ENCODE peak calls at places on chromosomes 5 and 9, in nine cellular contexts. R is GM23248, U is fibroblast of lung, M is HCT116, L is H9, K is H1, S is K562, D is endothelial cell of umbilical vein, V is HepG2. J is an unnamed sample. For H4K20me1, the result is how much of the 10 kb centered on the place peaks cover.

GRCh38 chr9:109315889-109316640 is 4.8 kb downstream of the EPB41L4B start:
- DNase-seq in M (peak), D (no peak), K (no peak), V (peak), R (peak), L (no peak), S (no peak), U (peak), J (peak)

GRCh38 chr5:192970-193831 is 1.9 kb downstream of the LRRC14B start:
- DNase-seq in L (no peak), K (no peak), M (no peak), V (no peak), R (no peak), S (no peak), D (no peak), U (no peak), J (no peak)

GRCh38 chr9:113187935-113188595 is 33.0 kb downstream of the FKBP15 start:
- DNase-seq in U (peak), K (no peak), S (no peak), D (peak), V (peak), L (no peak), M (peak), R (peak), J (peak)

GRCh38 chr9:130570200-130570599 is 9.2 kb upstream of the FUBP3 start:
- DNase-seq in K (no peak), R (peak), L (no peak), S (no peak), V (no peak), D (no peak), M (peak), U (peak), J (no peak)

GRCh38 chr5:179698935-179699639 is at the start of gene CANX:
- DNase-seq in K (no peak), S (no peak), L (no peak), M (no peak), D (peak), U (no peak), V (no peak), R (peak), J (no peak)

GRCh38 chr9:37950561-37950960 is 46.6 kb upstream of the SLC25A51 start:
- DNase-seq in M (no peak), K (no peak), V (no peak), D (no peak), L (no peak), R (no peak), S (no peak), U (no peak), J (no peak)

GRCh38 chr9:136728080-136728547 is 14.6 kb downstream of the LCN10 start:
- DNase-seq in D (peak), L (peak), R (peak), S (peak), M (peak), V (peak), K (no peak), U (peak), J (peak)

GRCh38 chr9:3931996-3932906 is 367.6 kb downstream of the GLIS3 start:
- DNase-seq in L (no peak), R (peak), U (peak), S (no peak), M (no peak), V (no peak), K (no peak), D (no peak), J (no peak)

GRCh38 chr5:178180141-178180863 is 6.9 kb downstream of the GMCL2 start:
- DNase-seq in K (peak), R (no peak), D (no peak), L (peak), S (no peak), M (no peak), U (no peak), V (no peak), J (no peak)

GRCh38 chr5:32087086-32088082 is 86.7 kb downstream of the GOLPH3 start:
- DNase-seq in M (no peak), D (no peak), V (no peak), R (no peak), U (no peak), L (no peak), S (no peak), K (no peak), J (no peak)

GRCh38 chr5:99104538-99105132 is 175.8 kb upstream of the CHD1 start:
- DNase-seq in V (peak), U (peak), D (peak), S (peak), L (no peak), M (peak), R (peak), K (no peak), J (peak)

GRCh38 chr9:122086873-122087272 is 6.2 kb downstream of the TTLL11 start:
- DNase-seq in M (no peak), R (no peak), D (no peak), U (no peak), K (no peak), S (no peak), L (no peak), V (no peak), J (no peak)

GRCh38 chr5:137808503-137809135 is 54.5 kb upstream of the HNRNPA0 start:
- DNase-seq in M (no peak), L (no peak), V (no peak), U (peak), S (no peak), R (peak), D (no peak), K (no peak), J (no peak)

GRCh38 chr5:149740866-149741459 is 10.9 kb downstream of the PPARGC1B start:
- DNase-seq in V (no peak), D (no peak), S (no peak), K (no peak), L (no peak), U (no peak), R (no peak), M (no peak), J (no peak)

GRCh38 chr9:130845254-130845653 is 10.2 kb downstream of the ABL1 start:
- DNase-seq in V (no peak), K (no peak), R (no peak), M (no peak), D (no peak), L (no peak), S (no peak), U (no peak), J (no peak)

GRCh38 chr9:36341936-36342577 is 58.0 kb downstream of the RNF38 start:
- DNase-seq in V (no peak), M (no peak), R (no peak), K (no peak), L (no peak), S (no peak), D (no peak), U (peak), J (no peak)

GRCh38 chr9:8371686-8372085 is 572.1 kb upstream of the DMAC1 start:
- DNase-seq in S (no peak), K (no peak), R (no peak), L (no peak), V (no peak), U (no peak), M (no peak), D (no peak), J (no peak)

GRCh38 chr5:57690724-57691123 is 208.1 kb upstream of the ACTBL2 start:
- DNase-seq in V (no peak), K (no peak), U (no peak), L (no peak), R (no peak), M (no peak), S (no peak), D (no peak), J (no peak)

GRCh38 chr9:76866689-76867088 is 39.2 kb downstream of the PRUNE2 start:
- DNase-seq in K (no peak), L (no peak), V (no peak), U (peak), D (no peak), R (peak), S (no peak), M (no peak), J (peak)

GRCh38 chr5:146744358-146744757 is 134.2 kb downstream of the PPP2R2B start:
- DNase-seq in S (no peak), R (peak), K (no peak), L (no peak), M (no peak), U (peak), V (no peak), D (no peak), J (no peak)

GRCh38 chr5:82174128-82174918 is 103.8 kb downstream of the RPS23 start:
- DNase-seq in R (peak), L (peak), M (peak), K (peak), V (peak), U (peak), S (peak), D (peak), J (peak)

GRCh38 chr5:138753794-138754698 is 821 bp downstream of the CTNNA1 start:
- DNase-seq in R (peak), U (peak), V (peak), K (no peak), M (peak), L (peak), D (peak), S (peak), J (peak)

GRCh38 chr5:98836175-98836574 is 62.7 kb downstream of the RGMB start:
- DNase-seq in S (no peak), M (no peak), D (no peak), V (no peak), L (no peak), U (no peak), R (peak), K (no peak), J (no peak)

GRCh38 chr5:158463971-158464370 is 605.0 kb upstream of the CLINT1 start:
- DNase-seq in L (no peak), M (no peak), U (no peak), S (no peak), D (no peak), K (no peak), R (peak), V (peak), J (peak)

GRCh38 chr9:37144762-37145161 is 24.4 kb downstream of the ZCCHC7 start:
- DNase-seq in R (peak), L (no peak), M (no peak), V (peak), U (peak), D (peak), S (no peak), K (no peak), J (no peak)

GRCh38 chr5:179259731-179260323 is 85.4 kb downstream of the ADAMTS2 start:
- DNase-seq in V (no peak), D (no peak), U (no peak), K (no peak), M (no peak), S (no peak), L (peak), R (no peak), J (peak)

GRCh38 chr5:61362796-61363364 is 30.8 kb downstream of the ZSWIM6 start:
- DNase-seq in S (no peak), M (no peak), D (no peak), R (peak), V (no peak), L (peak), U (peak), K (no peak), J (no peak)

DNA sequence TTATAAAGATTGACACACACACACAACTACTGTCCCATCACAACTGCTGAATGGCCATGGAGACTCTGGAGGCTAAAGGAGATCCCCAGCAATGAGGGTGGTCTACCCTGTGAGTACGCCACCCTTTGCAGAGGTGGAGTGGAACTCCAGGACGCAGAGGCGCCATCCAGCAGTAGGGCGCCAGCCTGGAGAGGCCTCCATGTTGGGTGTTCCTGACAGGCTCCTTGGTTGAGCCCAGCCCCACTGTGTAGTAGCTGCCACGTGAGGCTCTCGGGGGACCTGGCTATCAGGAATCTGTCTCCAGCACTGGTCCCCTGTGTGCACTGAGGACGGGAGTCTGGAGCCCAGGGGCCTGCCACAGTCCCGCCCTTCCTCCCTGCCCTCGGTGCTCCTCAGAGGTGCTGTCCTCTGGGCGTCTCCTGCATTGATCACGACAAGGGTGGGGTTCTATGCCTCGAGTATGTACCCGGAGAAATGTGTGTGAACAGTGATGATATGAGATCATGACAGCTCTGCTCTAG is 72.3 kb downstream of the DAP start:
- DNase-seq in U (no peak), D (no peak), K (no peak), V (no peak), R (no peak), M (no peak), L (no peak), S (no peak), J (no peak)
- H3K27ac ChIP-seq in U (no peak), D (no peak), K (peak), V (no peak), R (no peak), M (no peak), L (no peak), S (no peak), J (no peak)

GRCh38 chr5:154242442-154242841 is 51.9 kb downstream of the GALNT10 start:
- DNase-seq in S (no peak), V (no peak), M (no peak), R (no peak), D (no peak), L (no peak), K (no peak), U (no peak), J (no peak)
- H2AFZ ChIP-seq in S (no peak), V (no peak), M (no peak), R (no peak), D (no peak), L (no peak), K (no peak), U (no peak), J (no peak)

GRCh38 chr5:88256037-88256436 is 12.6 kb downstream of the TMEM161B start:
- DNase-seq in S (no peak), K (no peak), L (no peak), U (no peak), M (no peak), V (no peak), D (no peak), R (no peak), J (no peak)
- H4K20me1 ChIP-seq in S (under half), K (under half), L (under half), U (under half), M (under half), V (under half), D (under half), R (under half), J (under half)

DNA sequence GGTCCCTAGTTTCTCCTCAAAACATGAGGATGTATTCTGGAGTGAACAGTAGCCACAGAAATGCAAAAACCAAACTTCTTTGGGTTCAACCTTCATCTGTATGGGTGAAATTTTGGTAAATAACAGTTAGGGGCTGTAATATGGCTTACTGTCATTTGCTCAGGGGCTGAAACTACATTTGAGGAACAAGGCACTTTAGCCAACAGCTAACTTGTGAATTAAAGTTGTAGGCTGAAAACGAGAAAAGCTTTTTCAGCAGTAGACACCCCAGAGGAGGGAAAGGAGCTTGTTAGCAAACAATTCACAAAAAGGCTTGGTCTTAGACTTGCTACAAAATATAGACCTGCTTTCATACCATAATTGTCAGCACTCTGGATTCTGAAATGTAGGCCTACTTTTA is 6.6 kb downstream of the TMEM171 start:
- DNase-seq in M (no peak), U (no peak), D (no peak), R (no peak), K (no peak), L (no peak), S (no peak), V (no peak), J (no peak)
- H3K27ac ChIP-seq in M (no peak), U (no peak), D (no peak), R (no peak), K (no peak), L (no peak), S (no peak), V (no peak), J (no peak)

GRCh38 chr5:142906863-142907671 is 136.9 kb downstream of the ARHGAP26 start:
- DNase-seq in D (no peak), R (peak), S (no peak), M (no peak), V (no peak), U (peak), L (no peak), K (no peak), J (no peak)
- H2AFZ ChIP-seq in D (no peak), R (peak), S (no peak), M (no peak), V (no peak), U (no peak), L (no peak), K (no peak), J (no peak)

GRCh38 chr5:6723122-6723885 is 10.1 kb downstream of the TENT4A start:
- DNase-seq in D (no peak), K (no peak), U (no peak), R (no peak), L (no peak), M (no peak), S (no peak), V (no peak), J (no peak)
- H4K20me1 ChIP-seq in D (under half), K (under half), U (under half), R (under half), L (under half), M (under half), S (half or more), V (half or more), J (half or more)

DNA sequence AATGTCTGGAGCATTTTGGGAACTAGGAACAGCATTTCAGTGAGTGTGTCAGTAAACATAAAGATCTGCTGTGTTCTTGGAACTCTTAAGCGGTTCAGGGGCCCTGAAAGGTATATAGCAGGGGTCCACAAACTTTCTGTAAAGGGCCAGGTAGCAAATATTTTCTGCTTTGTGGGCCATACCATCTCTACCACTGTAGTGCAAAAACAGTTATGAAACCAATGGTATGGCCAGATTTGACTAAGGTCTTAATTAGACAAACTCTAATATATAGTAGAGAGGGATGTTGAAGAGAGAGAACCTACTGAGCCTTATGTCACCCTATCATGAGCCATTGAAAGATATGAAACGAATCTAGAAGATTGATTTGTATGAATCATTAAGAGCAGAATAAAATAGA is 5.3 kb downstream of the TNPO1 start:
- DNase-seq in R (no peak), M (no peak), V (no peak), U (no peak), L (no peak), D (no peak), K (no peak), S (no peak), J (no peak)
- H3K27ac ChIP-seq in R (no peak), M (no peak), V (no peak), U (no peak), L (no peak), D (peak), K (no peak), S (no peak), J (no peak)

J was measured in hepatocyte.